ENCODE peak calls at places on chromosome 4, in seven cellular contexts. C, T, Z, Q, S, M and B are unnamed samples.

GRCh38 chr4:54902976-54903375 is 222.4 kb downstream of the KDR start:
- DNase-seq in C (no peak), T (no peak), S (no peak), M (no peak), Z (no peak), Q (no peak), B (no peak)

GRCh38 chr4:133865606-133866327 is 335.8 kb downstream of the PABPC4L start:
- DNase-seq in C (peak), T (no peak), S (peak), Q (peak), M (no peak), Z (no peak), B (no peak)

GRCh38 chr4:17780461-17781071 is 855 bp downstream of the FAM184B start:
- DNase-seq in T (no peak), S (no peak), Z (no peak), C (peak), Q (no peak), M (no peak), B (no peak)

GRCh38 chr4:111400736-111401135 is 744.5 kb upstream of the FAM241A start:
- DNase-seq in Z (no peak), M (no peak), S (peak), Q (no peak), T (no peak), C (peak), B (peak)

GRCh38 chr4:76756416-76756815 is 141.5 kb downstream of the SOWAHB start:
- DNase-seq in Q (no peak), C (no peak), M (no peak), Z (no peak), S (no peak), T (no peak), B (no peak)

GRCh38 chr4:117588771-117589170 is 445.5 kb upstream of the NDST3 start:
- DNase-seq in T (no peak), M (no peak), Z (no peak), C (no peak), Q (no peak), S (no peak), B (no peak)

GRCh38 chr4:114907514-114908099 is 205.8 kb downstream of the NDST4 start:
- DNase-seq in Q (no peak), Z (no peak), T (no peak), M (no peak), S (no peak), C (no peak), B (no peak)

GRCh38 chr4:155809835-155810234 is 51.0 kb downstream of the GUCY1B1 start:
- DNase-seq in Q (peak), C (peak), M (peak), Z (no peak), T (peak), S (peak), B (peak)

GRCh38 chr4:117783716-117784115 is 250.6 kb upstream of the NDST3 start:
- DNase-seq in Z (no peak), Q (no peak), S (peak), M (no peak), T (no peak), C (no peak), B (no peak)

GRCh38 chr4:1080961-1081688 is 32.2 kb downstream of the RNF212 start:
- DNase-seq in Z (no peak), M (no peak), C (no peak), Q (no peak), T (no peak), S (no peak), B (no peak)

GRCh38 chr4:48078862-48079655 is 55.0 kb downstream of the TXK start:
- DNase-seq in Z (no peak), C (no peak), M (no peak), Q (peak), S (no peak), T (no peak), B (no peak)

GRCh38 chr4:791866-792630 is 33.9 kb downstream of the CPLX1 start:
- DNase-seq in T (no peak), M (peak), S (no peak), Q (no peak), Z (no peak), C (no peak), B (no peak)